ENCODE peak calls at places on chromosomes 16 and 17, in five cellular contexts. One of them, this sample, is unnamed.

GRCh38 chr16:67862623-67863583 is 9.9 kb upstream of the EDC4 start:
- DNase-seq in GM12878: no peak
- DNase-seq in HepG2: no peak
- DNase-seq in IMR-90: peak
- DNase-seq in A549: no peak
- DNase-seq in this sample: no peak

GRCh38 chr17:81471804-81472456 is 40.7 kb downstream of the ACTG1 start:
- DNase-seq in HepG2: peak
- DNase-seq in IMR-90: no peak
- DNase-seq in A549: peak
- DNase-seq in GM12878: no peak
- DNase-seq in this sample: peak

GRCh38 chr16:5633845-5634440 is 536.3 kb upstream of the EEF2KMT start:
- DNase-seq in A549: peak
- DNase-seq in IMR-90: peak
- DNase-seq in GM12878: no peak
- DNase-seq in HepG2: peak
- DNase-seq in this sample: no peak

GRCh38 chr17:1480747-1481465 is 11.6 kb downstream of the MYO1C start:
- DNase-seq in IMR-90: peak
- DNase-seq in HepG2: no peak
- DNase-seq in A549: no peak
- DNase-seq in GM12878: no peak
- DNase-seq in this sample: no peak

GRCh38 chr16:72837846-72838661 is 209.9 kb downstream of the ZFHX3 start:
- DNase-seq in HepG2: no peak
- DNase-seq in IMR-90: peak
- DNase-seq in A549: no peak
- DNase-seq in GM12878: no peak
- DNase-seq in this sample: no peak

GRCh38 chr17:7328840-7329359 is at the start of gene NEURL4:
- DNase-seq in HepG2: no peak
- DNase-seq in IMR-90: no peak
- DNase-seq in A549: peak
- DNase-seq in GM12878: no peak
- DNase-seq in this sample: peak

GRCh38 chr17:39591958-39592954 is 15.5 kb downstream of the NEUROD2 start:
- DNase-seq in HepG2: peak
- DNase-seq in IMR-90: peak
- DNase-seq in A549: peak
- DNase-seq in GM12878: no peak
- DNase-seq in this sample: peak

GRCh38 chr17:30290696-30291570 is 811 bp downstream of the BLMH start:
- DNase-seq in A549: peak
- DNase-seq in HepG2: peak
- DNase-seq in GM12878: no peak
- DNase-seq in IMR-90: peak
- DNase-seq in this sample: peak

GRCh38 chr17:4329838-4330237 is 36.6 kb downstream of the UBE2G1 start:
- DNase-seq in IMR-90: peak
- DNase-seq in HepG2: no peak
- DNase-seq in GM12878: no peak
- DNase-seq in A549: peak
- DNase-seq in this sample: no peak

GRCh38 chr17:43943769-43944418 is 1.6 kb upstream of the PPY start:
- DNase-seq in IMR-90: peak
- DNase-seq in A549: peak
- DNase-seq in GM12878: peak
- DNase-seq in HepG2: peak
- DNase-seq in this sample: peak

GRCh38 chr16:80993293-80993691 is 13.4 kb downstream of the CMC2 start:
- DNase-seq in HepG2: peak
- DNase-seq in IMR-90: peak
- DNase-seq in GM12878: no peak
- DNase-seq in A549: peak
- DNase-seq in this sample: no peak

GRCh38 chr16:73058221-73058615 is 10.3 kb upstream of the ZFHX3 start:
- DNase-seq in HepG2: no peak
- DNase-seq in GM12878: no peak
- DNase-seq in IMR-90: no peak
- DNase-seq in A549: no peak
- DNase-seq in this sample: no peak

GRCh38 chr17:66951605-66951953 is 12.9 kb upstream of the CACNG4 start:
- DNase-seq in A549: peak
- DNase-seq in GM12878: no peak
- DNase-seq in HepG2: no peak
- DNase-seq in IMR-90: no peak
- DNase-seq in this sample: no peak

GRCh38 chr17:43615330-43615729 is 46.4 kb downstream of the MEOX1 start:
- DNase-seq in IMR-90: peak
- DNase-seq in GM12878: no peak
- DNase-seq in A549: no peak
- DNase-seq in HepG2: no peak
- DNase-seq in this sample: no peak

GRCh38 chr16:52050418-52050817 is 496.5 kb downstream of the TOX3 start:
- DNase-seq in IMR-90: peak
- DNase-seq in GM12878: no peak
- DNase-seq in A549: no peak
- DNase-seq in HepG2: peak
- DNase-seq in this sample: no peak

GRCh38 chr17:67980456-67980855 is 15.8 kb downstream of the C17orf58 start:
- DNase-seq in IMR-90: no peak
- DNase-seq in GM12878: no peak
- DNase-seq in A549: no peak
- DNase-seq in HepG2: no peak
- DNase-seq in this sample: no peak

GRCh38 chr17:19002191-19002590 is 2.4 kb downstream of the FAM83G start:
- DNase-seq in GM12878: no peak
- DNase-seq in IMR-90: no peak
- DNase-seq in A549: no peak
- DNase-seq in HepG2: no peak
- DNase-seq in this sample: no peak

GRCh38 chr16:85697441-85697840 is 8.7 kb upstream of the GINS2 start:
- DNase-seq in GM12878: no peak
- DNase-seq in IMR-90: no peak
- DNase-seq in A549: no peak
- DNase-seq in HepG2: no peak
- DNase-seq in this sample: no peak

GRCh38 chr17:81712468-81713003 is 452 bp downstream of the SLC25A10 start:
- DNase-seq in GM12878: no peak
- DNase-seq in A549: peak
- DNase-seq in HepG2: peak
- DNase-seq in IMR-90: no peak
- DNase-seq in this sample: no peak

GRCh38 chr17:2111691-2112090 is 56.8 kb downstream of the HIC1 start:
- DNase-seq in A549: no peak
- DNase-seq in GM12878: no peak
- DNase-seq in IMR-90: peak
- DNase-seq in HepG2: no peak
- DNase-seq in this sample: no peak

GRCh38 chr17:65750166-65750565 is 188.7 kb upstream of the AXIN2 start:
- DNase-seq in A549: no peak
- DNase-seq in GM12878: no peak
- DNase-seq in IMR-90: no peak
- DNase-seq in HepG2: peak
- DNase-seq in this sample: no peak

GRCh38 chr16:85252461-85252860 is 140.2 kb upstream of the CIBAR2 start:
- DNase-seq in A549: no peak
- DNase-seq in HepG2: no peak
- DNase-seq in GM12878: no peak
- DNase-seq in IMR-90: no peak
- DNase-seq in this sample: no peak

GRCh38 chr17:40726919-40727318 is 23.4 kb upstream of the KRT24 start:
- DNase-seq in HepG2: peak
- DNase-seq in A549: peak
- DNase-seq in GM12878: no peak
- DNase-seq in IMR-90: peak
- DNase-seq in this sample: no peak
- TF ChIP-seq USF2 in HepG2: no peak
- TF ChIP-seq USF2 in A549: no peak
- TF ChIP-seq USF2 in GM12878: no peak
- TF ChIP-seq USF2 in IMR-90: no peak
- TF ChIP-seq USF2 in this sample: no peak

GRCh38 chr16:87054154-87054553 is 263.0 kb downstream of the C16orf95 start:
- DNase-seq in HepG2: no peak
- DNase-seq in IMR-90: no peak
- DNase-seq in GM12878: no peak
- DNase-seq in A549: no peak
- DNase-seq in this sample: no peak
- TF ChIP-seq USF2 in HepG2: no peak
- TF ChIP-seq USF2 in IMR-90: no peak
- TF ChIP-seq USF2 in GM12878: no peak
- TF ChIP-seq USF2 in A549: no peak
- TF ChIP-seq USF2 in this sample: no peak

GRCh38 chr16:28219283-28219682 is 7.5 kb upstream of the XPO6 start:
- DNase-seq in HepG2: no peak
- DNase-seq in GM12878: no peak
- DNase-seq in IMR-90: peak
- DNase-seq in A549: no peak
- DNase-seq in this sample: no peak

GRCh38 chr16:28212532-28212873 is 738 bp upstream of the XPO6 start:
- DNase-seq in IMR-90: peak
- DNase-seq in HepG2: no peak
- DNase-seq in GM12878: no peak
- DNase-seq in A549: no peak
- DNase-seq in this sample: no peak

GRCh38 chr16:28217326-28217725 is 5.6 kb upstream of the XPO6 start:
- DNase-seq in GM12878: no peak
- DNase-seq in IMR-90: no peak
- DNase-seq in HepG2: no peak
- DNase-seq in A549: peak
- DNase-seq in this sample: no peak

GRCh38 chr16:28213396-28213795 is 1.6 kb upstream of the XPO6 start:
- DNase-seq in IMR-90: no peak
- DNase-seq in HepG2: no peak
- DNase-seq in GM12878: no peak
- DNase-seq in A549: no peak
- DNase-seq in this sample: no peak

DNA sequence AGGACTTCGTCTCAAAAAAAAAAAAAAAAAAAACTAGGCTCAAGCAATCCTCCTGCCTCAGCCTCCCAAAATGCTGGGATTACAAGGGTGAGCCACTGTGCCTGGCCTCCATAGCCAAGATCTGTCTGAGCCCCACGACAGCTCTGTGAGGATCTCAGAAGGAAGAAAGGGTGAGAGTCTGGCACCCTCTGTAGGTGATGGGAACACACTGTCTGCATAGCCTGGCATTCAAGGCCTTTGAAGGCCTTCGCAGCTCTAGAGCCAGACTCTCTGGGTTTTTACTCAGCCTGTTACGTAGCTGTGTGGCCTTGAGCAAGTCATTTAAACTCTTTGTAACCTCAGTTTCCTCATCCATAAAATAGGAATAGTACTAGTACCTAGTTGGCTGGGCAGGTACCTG is 6.3 kb upstream of the XPO6 start:
- DNase-seq in IMR-90: peak
- DNase-seq in A549: peak
- DNase-seq in GM12878: no peak
- DNase-seq in HepG2: peak
- DNase-seq in this sample: peak
- TF ChIP-seq USF2 in IMR-90: no peak
- TF ChIP-seq USF2 in A549: no peak
- TF ChIP-seq USF2 in GM12878: no peak
- TF ChIP-seq USF2 in HepG2: no peak
- TF ChIP-seq USF2 in this sample: no peak

GRCh38 chr17:40951011-40951622 is 13.7 kb upstream of the KRT23 start:
- DNase-seq in HepG2: peak
- DNase-seq in GM12878: no peak
- DNase-seq in A549: no peak
- DNase-seq in IMR-90: no peak
- DNase-seq in this sample: no peak

GRCh38 chr17:40950176-40950575 is 12.7 kb upstream of the KRT23 start:
- DNase-seq in HepG2: no peak
- DNase-seq in IMR-90: no peak
- DNase-seq in A549: no peak
- DNase-seq in GM12878: no peak
- DNase-seq in this sample: no peak

GRCh38 chr17:40952169-40952568 is 14.6 kb downstream of the KRT39 start:
- DNase-seq in HepG2: no peak
- DNase-seq in A549: no peak
- DNase-seq in IMR-90: no peak
- DNase-seq in GM12878: no peak
- DNase-seq in this sample: no peak

GRCh38 chr17:40947929-40948328 is 10.5 kb upstream of the KRT23 start:
- DNase-seq in HepG2: no peak
- DNase-seq in GM12878: no peak
- DNase-seq in A549: no peak
- DNase-seq in IMR-90: no peak
- DNase-seq in this sample: no peak

GRCh38 chr17:40949406-40949805 is 12.0 kb upstream of the KRT23 start:
- DNase-seq in A549: no peak
- DNase-seq in HepG2: peak
- DNase-seq in IMR-90: no peak
- DNase-seq in GM12878: no peak
- DNase-seq in this sample: no peak
- TF ChIP-seq USF2 in A549: no peak
- TF ChIP-seq USF2 in HepG2: no peak
- TF ChIP-seq USF2 in IMR-90: no peak
- TF ChIP-seq USF2 in GM12878: no peak
- TF ChIP-seq USF2 in this sample: no peak

GRCh38 chr16:30515275-30515674 is 11.1 kb downstream of the ZNF768 start:
- DNase-seq in A549: no peak
- DNase-seq in HepG2: no peak
- DNase-seq in GM12878: no peak
- DNase-seq in IMR-90: no peak
- DNase-seq in this sample: no peak
- TF ChIP-seq USF2 in A549: no peak
- TF ChIP-seq USF2 in HepG2: no peak
- TF ChIP-seq USF2 in GM12878: no peak
- TF ChIP-seq USF2 in IMR-90: no peak
- TF ChIP-seq USF2 in this sample: no peak

DNA sequence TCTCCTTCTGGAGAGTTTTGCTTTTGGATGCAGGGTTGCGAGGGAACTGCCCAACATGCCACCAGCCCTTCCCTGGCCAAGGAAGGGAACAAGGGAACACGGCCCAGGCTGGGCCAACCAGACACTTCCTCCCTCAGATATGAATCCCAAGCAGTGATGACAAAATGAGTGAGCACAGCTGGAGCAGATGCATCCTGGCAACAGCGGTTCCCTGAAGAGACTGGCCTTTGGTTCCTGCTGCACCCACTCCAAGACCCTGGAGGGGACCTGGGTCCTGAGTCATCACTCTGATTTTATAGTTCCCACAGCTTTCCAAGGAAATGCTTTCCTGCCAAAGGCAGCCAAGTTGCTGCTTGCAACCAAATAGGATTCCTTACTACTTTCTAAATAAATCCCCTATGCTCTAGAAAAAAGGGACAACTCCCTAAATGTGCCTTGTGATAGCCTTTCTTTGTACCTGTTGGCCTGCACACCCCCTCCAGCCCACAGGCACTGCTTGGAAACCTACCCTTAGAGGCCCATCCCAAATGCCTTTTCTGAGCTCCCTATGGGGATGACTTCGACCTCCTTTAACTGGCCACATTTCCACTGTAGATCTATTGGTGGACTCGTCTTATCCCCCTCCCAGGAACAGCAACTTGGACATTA is 5.3 kb downstream of the ST3GAL2 start:
- DNase-seq in GM12878: no peak
- DNase-seq in A549: peak
- DNase-seq in IMR-90: peak
- DNase-seq in HepG2: no peak
- DNase-seq in this sample: no peak
- TF ChIP-seq USF2 in GM12878: no peak
- TF ChIP-seq USF2 in A549: no peak
- TF ChIP-seq USF2 in IMR-90: no peak
- TF ChIP-seq USF2 in HepG2: no peak
- TF ChIP-seq USF2 in this sample: no peak

GRCh38 chr16:21081329-21081728 is 69.3 kb downstream of the DNAH3 start:
- DNase-seq in HepG2: no peak
- DNase-seq in A549: no peak
- DNase-seq in IMR-90: no peak
- DNase-seq in GM12878: no peak
- DNase-seq in this sample: no peak
- TF ChIP-seq USF2 in HepG2: no peak
- TF ChIP-seq USF2 in A549: no peak
- TF ChIP-seq USF2 in IMR-90: no peak
- TF ChIP-seq USF2 in GM12878: no peak
- TF ChIP-seq USF2 in this sample: no peak

This sample was measured in WTC11.